ENCODE peak calls at places on chromosomes 7 and 10, in ten cellular contexts. J is stimulated activated CD8-positive, alpha-beta memory T cell treated with anti-CD3 and anti-CD28 coated beads, Interleukin-4, amount 100 ng/mL, for 1 hour; F is NCI-H1092 treated with DMSO at 0.1 percent for 48 hours; L is islet precursor cell; Q is kidney; N is dorsolateral prefrontal cortex; K is COLO829; E is stimulated activated CD4-positive, alpha-beta T cell treated with anti-CD3 and anti-CD28 coated beads, Interleukin-4, amount 100 ng/mL, for 4 hours; B is NCI-H1417; S is body of pancreas. C is an unnamed sample.

GRCh38 chr10:323651-324293 is 188.5 kb downstream of the ZMYND11 start:
- DNase-seq in J (no peak), F (no peak), L (peak; percentile 51), Q (peak; percentile 94), N (peak; percentile 32), K (peak; percentile 73), E (peak; percentile 37), B (no peak), S (peak; percentile 59), C (peak; percentile 76)

GRCh38 chr10:42939237-42939636 is 137.6 kb upstream of the RET start:
- DNase-seq in J (no peak), F (no peak), L (peak; percentile 48), Q (peak; percentile 39), N (no peak), K (no peak), E (no peak), B (no peak), S (no peak), C (no peak)

GRCh38 chr7:55977831-55978230 is 13.4 kb downstream of the NIPSNAP2 start:
- DNase-seq in J (no peak), F (peak; percentile 83), L (no peak), Q (no peak), N (no peak), K (no peak), E (no peak), B (peak; percentile 64), S (peak; percentile 33), C (no peak)

GRCh38 chr10:4371691-4372295 is 454.2 kb upstream of the AKR1E2 start:
- DNase-seq in J (no peak), F (no peak), L (no peak), Q (no peak), N (no peak), K (no peak), E (no peak), B (no peak), S (no peak), C (no peak)

GRCh38 chr10:105691811-105692210 is 1050.7 kb downstream of the SORCS3 start:
- DNase-seq in J (no peak), F (no peak), L (no peak), Q (no peak), N (no peak), K (no peak), E (no peak), B (peak; percentile 51), S (peak; percentile 6), C (no peak)

GRCh38 chr7:156158213-156158612 is 345.9 kb upstream of the SHH start:
- DNase-seq in J (no peak), F (no peak), L (peak; percentile 30), Q (no peak), N (no peak), K (no peak), E (no peak), B (no peak), S (no peak), C (no peak)

GRCh38 chr10:110859947-110860376 is 11.8 kb upstream of the PDCD4 start:
- DNase-seq in J (no peak), F (no peak), L (no peak), Q (no peak), N (no peak), K (no peak), E (no peak), B (no peak), S (peak; percentile 57), C (no peak)

GRCh38 chr7:150668472-150668911 is 17.0 kb upstream of the GIMAP2 start:
- DNase-seq in J (no peak), F (no peak), L (peak; percentile 10), Q (no peak), N (no peak), K (no peak), E (peak; percentile 83), B (no peak), S (no peak), C (no peak)

GRCh38 chr10:117541909-117542705 is 439 bp upstream of the EMX2 start:
- DNase-seq in J (no peak), F (peak; percentile 22), L (peak; percentile 90), Q (peak; percentile 92), N (no peak), K (peak; percentile 27), E (no peak), B (peak; percentile 45), S (no peak), C (no peak)

GRCh38 chr7:82572195-82572880 is 128.8 kb upstream of the CACNA2D1 start:
- DNase-seq in J (peak; percentile 17), F (peak; percentile 96), L (peak; percentile 88), Q (peak; percentile 84), N (peak; percentile 68), K (peak; percentile 86), E (peak; percentile 36), B (peak; percentile 97), S (peak; percentile 87), C (peak; percentile 86)

C was measured in lung.